ENCODE peak calls at places on chromosome 6, in five cellular contexts. K is cardiac muscle cell, D is right atrium auricular region, W is thoracic aorta, G is breast epithelium. H is an unnamed sample.

GRCh38 chr6:11011787-11012234 is 32.3 kb downstream of the ELOVL2 start:
- DNase-seq in K (peak), D (no peak), W (no peak), G (no peak), H (no peak)

GRCh38 chr6:38346291-38347079 is 293.2 kb downstream of the BTBD9 start:
- DNase-seq in K (peak), D (no peak), W (no peak), G (no peak), H (no peak)

GRCh38 chr6:23446394-23447001 is 679.5 kb upstream of the NRSN1 start:
- DNase-seq in K (peak), D (no peak), W (no peak), G (no peak), H (no peak)

GRCh38 chr6:142174681-142175080 is 27.6 kb downstream of the VTA1 start:
- DNase-seq in K (no peak), D (no peak), W (no peak), G (no peak), H (no peak)

GRCh38 chr6:164106345-164106769 is 691.8 kb downstream of the QKI start:
- DNase-seq in K (peak), D (peak), W (no peak), G (no peak), H (no peak)

GRCh38 chr6:15303920-15304291 is 58.0 kb downstream of the JARID2 start:
- DNase-seq in K (no peak), D (no peak), W (no peak), G (no peak), H (no peak)

GRCh38 chr6:146433881-146434741 is 109.5 kb upstream of the RAB32 start:
- DNase-seq in K (peak), D (no peak), W (no peak), G (no peak), H (no peak)

GRCh38 chr6:1609662-1610496 is at the start of gene FOXC1:
- DNase-seq in K (peak), D (peak), W (peak), G (peak), H (no peak)

GRCh38 chr6:107421696-107422256 is 37.6 kb downstream of the PDSS2 start:
- DNase-seq in K (no peak), D (no peak), W (no peak), G (no peak), H (no peak)

GRCh38 chr6:27753668-27754407 is 158.4 kb downstream of the OR2B2 start:
- DNase-seq in K (peak), D (no peak), W (no peak), G (peak), H (no peak)

GRCh38 chr6:27772261-27773001 is 139.8 kb downstream of the OR2B2 start:
- DNase-seq in K (peak), D (peak), W (no peak), G (peak), H (peak)

GRCh38 chr6:28497893-28498292 is 17.7 kb downstream of the GPX6 start:
- DNase-seq in K (no peak), D (no peak), W (no peak), G (no peak), H (no peak)

GRCh38 chr6:165680975-165681374 is 17.9 kb upstream of the PDE10A start:
- DNase-seq in K (no peak), D (no peak), W (no peak), G (no peak), H (no peak)

GRCh38 chr6:2396856-2397640 is 151.6 kb upstream of the GMDS start:
- DNase-seq in K (peak), D (peak), W (no peak), G (peak), H (no peak)

GRCh38 chr6:136343275-136343674 is 53.6 kb upstream of the BCLAF1 start:
- DNase-seq in K (no peak), D (no peak), W (no peak), G (no peak), H (no peak)

GRCh38 chr6:131729550-131729949 is 18.7 kb upstream of the CTAGE9 start:
- DNase-seq in K (no peak), D (no peak), W (no peak), G (no peak), H (no peak)

GRCh38 chr6:158631678-158632537 is 12.6 kb downstream of the DYNLT1 start:
- DNase-seq in K (peak), D (peak), W (no peak), G (no peak), H (no peak)

GRCh38 chr6:64230530-64230929 is 594.9 kb downstream of the PHF3 start:
- DNase-seq in K (no peak), D (no peak), W (no peak), G (no peak), H (no peak)

GRCh38 chr6:90431521-90432407 is 135.1 kb upstream of the BACH2 start:
- DNase-seq in K (no peak), D (no peak), W (no peak), G (no peak), H (no peak)

GRCh38 chr6:157841211-157841840 is 18.3 kb downstream of the SNX9 start:
- DNase-seq in K (no peak), D (no peak), W (no peak), G (no peak), H (no peak)

GRCh38 chr6:105476978-105477377 is 74.1 kb upstream of the PREP start:
- DNase-seq in K (no peak), D (no peak), W (no peak), G (no peak), H (no peak)

GRCh38 chr6:102026649-102027048 is 633.1 kb downstream of the GRIK2 start:
- DNase-seq in K (no peak), D (no peak), W (no peak), G (no peak), H (no peak)

GRCh38 chr6:82114748-82115147 is 132.8 kb downstream of the IBTK start:
- DNase-seq in K (no peak), D (no peak), W (no peak), G (no peak), H (no peak)

GRCh38 chr6:27810768-27811298 is 101.4 kb downstream of the OR2B2 start:
- DNase-seq in K (no peak), D (no peak), W (no peak), G (no peak), H (no peak)

GRCh38 chr6:124056884-124057283 is 253.2 kb downstream of the NKAIN2 start:
- DNase-seq in K (no peak), D (no peak), W (no peak), G (no peak), H (no peak)

GRCh38 chr6:48272518-48272917 is 161.5 kb upstream of the PTCHD4 start:
- DNase-seq in K (no peak), D (no peak), W (no peak), G (no peak), H (no peak)

GRCh38 chr6:26195924-26196845 is 109.0 kb downstream of the HFE start:
- DNase-seq in K (peak), D (no peak), W (no peak), G (no peak), H (no peak)

GRCh38 chr6:157017861-157018260 is 240.7 kb downstream of the ARID1B start:
- DNase-seq in K (peak), D (no peak), W (no peak), G (no peak), H (no peak)

GRCh38 chr6:128519132-128519930 is 1.1 kb downstream of the PTPRK start:
- DNase-seq in K (peak), D (peak), W (no peak), G (peak), H (no peak)

GRCh38 chr6:125818225-125818657 is 27.5 kb downstream of the NCOA7 start:
- DNase-seq in K (no peak), D (no peak), W (no peak), G (no peak), H (no peak)

GRCh38 chr6:41778895-41779294 is 805 bp downstream of the FRS3 start:
- DNase-seq in K (no peak), D (no peak), W (no peak), G (no peak), H (no peak)

GRCh38 chr6:43949451-43950110 is 177.7 kb downstream of the MRPL14 start:
- DNase-seq in K (peak), D (no peak), W (no peak), G (no peak), H (no peak)

GRCh38 chr6:152136449-152136825 is 329.0 kb downstream of the ESR1 start:
- DNase-seq in K (no peak), D (no peak), W (no peak), G (no peak), H (no peak)

GRCh38 chr6:41730531-41731436 is 4.6 kb downstream of the TFEB start:
- DNase-seq in K (no peak), D (no peak), W (no peak), G (no peak), H (no peak)

GRCh38 chr6:16324622-16325225 is 86.3 kb downstream of the GMPR start:
- DNase-seq in K (no peak), D (no peak), W (no peak), G (no peak), H (no peak)

GRCh38 chr6:68655028-68655427 is 19.9 kb downstream of the ADGRB3 start:
- DNase-seq in K (no peak), D (no peak), W (no peak), G (no peak), H (no peak)

GRCh38 chr6:100506651-100507050 is 41.9 kb upstream of the SIM1 start:
- DNase-seq in K (peak), D (no peak), W (no peak), G (no peak), H (no peak)

GRCh38 chr6:89977808-89978748 is 83.8 kb downstream of the GJA10 start:
- DNase-seq in K (peak), D (no peak), W (no peak), G (no peak), H (no peak)

GRCh38 chr6:36039113-36039512 is 11.5 kb downstream of the MAPK14 start:
- DNase-seq in K (no peak), D (no peak), W (no peak), G (no peak), H (no peak)

GRCh38 chr6:47245745-47246371 is 63.8 kb downstream of the TNFRSF21 start:
- DNase-seq in K (peak), D (no peak), W (no peak), G (no peak), H (no peak)
- H3K27ac ChIP-seq in K (no peak), D (no peak), W (no peak), G (no peak), H (no peak)

GRCh38 chr6:112221561-112221960 is 32.8 kb downstream of the LAMA4 start:
- DNase-seq in K (no peak), D (no peak), W (no peak), G (no peak), H (no peak)
- H3K27ac ChIP-seq in K (no peak), D (no peak), W (no peak), G (peak), H (peak)

GRCh38 chr6:109007521-109007920 is 87.1 kb downstream of the SESN1 start:
- DNase-seq in K (no peak), D (no peak), W (no peak), G (no peak), H (no peak)
- H3K27ac ChIP-seq in K (no peak), D (peak), W (no peak), G (no peak), H (peak)

GRCh38 chr6:96150431-96150830 is 134.7 kb downstream of the FUT9 start:
- DNase-seq in K (no peak), D (no peak), W (no peak), G (no peak), H (no peak)

GRCh38 chr6:96153775-96154174 is 138.0 kb downstream of the FUT9 start:
- DNase-seq in K (no peak), D (no peak), W (no peak), G (no peak), H (no peak)

GRCh38 chr6:96151707-96152106 is 135.9 kb downstream of the FUT9 start:
- DNase-seq in K (no peak), D (no peak), W (no peak), G (no peak), H (no peak)

GRCh38 chr6:96156425-96156824 is 140.7 kb downstream of the FUT9 start:
- DNase-seq in K (no peak), D (no peak), W (no peak), G (no peak), H (no peak)

DNA sequence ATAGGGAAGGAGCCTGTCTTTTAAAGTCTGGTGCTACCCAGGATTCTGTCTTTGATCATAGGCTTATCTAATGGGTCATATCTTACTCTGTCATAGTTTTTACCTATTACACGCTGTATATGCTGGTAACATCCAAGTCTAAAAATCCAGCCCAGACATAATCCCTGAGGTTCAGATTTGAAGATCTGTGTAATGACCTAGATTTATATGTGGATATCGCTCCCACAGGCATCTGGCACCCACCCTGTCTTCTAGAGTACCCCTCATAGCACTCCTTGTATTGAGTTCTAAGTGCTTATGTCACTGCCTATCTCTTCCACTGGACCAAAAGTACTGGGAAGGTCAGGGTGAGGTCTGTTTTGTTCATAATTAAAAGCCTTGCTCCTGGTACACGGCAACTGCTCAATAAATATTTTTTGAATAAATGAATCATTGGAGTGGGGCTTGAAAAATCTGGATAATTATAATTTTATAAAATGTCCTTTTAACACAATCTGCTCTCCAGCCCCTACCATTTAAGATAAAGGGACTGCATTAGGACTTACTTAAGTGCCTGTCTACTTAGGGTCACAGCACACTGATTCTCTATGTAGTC is 136.4 kb downstream of the FUT9 start:
- DNase-seq in K (no peak), D (no peak), W (no peak), G (no peak), H (no peak)
- H3K27ac ChIP-seq in K (no peak), D (no peak), W (no peak), G (no peak), H (no peak)

DNA sequence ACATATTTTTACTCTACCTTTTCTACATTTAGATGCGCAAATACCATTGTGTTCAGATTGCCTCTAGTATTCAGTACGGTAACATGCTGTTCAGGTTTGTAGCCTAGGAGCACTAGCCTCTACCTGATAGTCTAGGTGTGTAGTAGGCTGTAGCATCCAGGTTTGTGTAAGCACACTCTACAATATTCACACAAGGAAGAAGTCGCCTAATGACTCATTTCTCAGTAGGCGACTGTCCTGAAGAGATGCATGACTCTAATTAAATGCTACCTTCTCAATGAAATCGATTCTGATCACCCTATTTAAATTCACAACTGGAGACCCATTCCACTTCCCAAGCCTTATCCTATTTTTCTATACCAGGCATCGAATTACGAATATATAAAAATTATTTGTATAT is 1.3 kb downstream of the MCUR1 start:
- DNase-seq in K (no peak), D (no peak), W (no peak), G (no peak), H (no peak)
- H3K27ac ChIP-seq in K (peak), D (peak), W (no peak), G (peak), H (peak)

GRCh38 chr6:51289041-51289440 is 470.4 kb downstream of the TFAP2B start:
- DNase-seq in K (no peak), D (no peak), W (no peak), G (no peak), H (no peak)

DNA sequence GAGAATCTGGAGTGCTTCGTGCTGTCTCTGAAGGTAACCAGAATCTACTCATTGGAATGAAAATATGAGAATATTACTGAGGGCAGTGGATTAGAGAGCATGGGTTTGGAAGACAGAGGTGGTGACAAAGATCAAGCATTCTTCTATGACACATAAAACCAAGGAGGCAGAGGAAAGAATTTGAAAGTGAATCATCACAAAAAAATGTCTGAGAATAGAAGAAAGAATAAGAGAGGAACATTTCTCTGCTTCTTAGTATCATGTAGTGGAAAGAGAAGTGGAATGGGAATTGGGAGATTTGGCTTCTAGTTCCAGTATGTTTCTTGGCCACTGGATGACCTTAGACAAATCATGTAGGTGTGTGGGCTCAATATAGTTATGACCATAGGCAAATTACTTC is 474.0 kb downstream of the TFAP2B start:
- DNase-seq in K (no peak), D (no peak), W (no peak), G (no peak), H (no peak)
- H3K27ac ChIP-seq in K (no peak), D (no peak), W (no peak), G (peak), H (no peak)

H was measured in esophagus squamous epithelium.